ENCODE peak calls at places on chromosomes 7 and 10, in four cellular contexts. One of them, this sample, is unnamed.

GRCh38 chr7:155763721-155764431 is 48.4 kb downstream of the SHH start:
- DNase-seq in K562: no peak
- DNase-seq in A549: no peak
- DNase-seq in HepG2: no peak
- DNase-seq in this sample: no peak

GRCh38 chr7:41691286-41691966 is 11.5 kb downstream of the INHBA start:
- DNase-seq in K562: no peak
- DNase-seq in A549: no peak
- DNase-seq in HepG2: no peak
- DNase-seq in this sample: no peak

GRCh38 chr10:98472171-98472570 is 25.4 kb upstream of the HPS1 start:
- DNase-seq in K562: no peak
- DNase-seq in A549: no peak
- DNase-seq in HepG2: no peak
- DNase-seq in this sample: no peak

GRCh38 chr10:21417172-21417712 is 108.2 kb downstream of the SKIDA1 start:
- DNase-seq in K562: no peak
- DNase-seq in A549: no peak
- DNase-seq in HepG2: no peak
- DNase-seq in this sample: no peak

GRCh38 chr7:78221961-78222751 is 423.6 kb downstream of the PHTF2 start:
- DNase-seq in K562: no peak
- DNase-seq in A549: no peak
- DNase-seq in HepG2: no peak
- DNase-seq in this sample: no peak

GRCh38 chr7:27046854-27047549 is 48.8 kb downstream of the HOXA1 start:
- DNase-seq in K562: no peak
- DNase-seq in A549: peak
- DNase-seq in HepG2: no peak
- DNase-seq in this sample: no peak

GRCh38 chr7:26959290-26959689 is 94.9 kb upstream of the SKAP2 start:
- DNase-seq in K562: no peak
- DNase-seq in A549: no peak
- DNase-seq in HepG2: no peak
- DNase-seq in this sample: no peak

GRCh38 chr7:78225534-78225933 is 427.0 kb downstream of the PHTF2 start:
- DNase-seq in K562: no peak
- DNase-seq in A549: no peak
- DNase-seq in HepG2: no peak
- DNase-seq in this sample: no peak

GRCh38 chr7:142811154-142811737 is 40.5 kb downstream of the PRSS2 start:
- DNase-seq in K562: peak
- DNase-seq in A549: peak
- DNase-seq in HepG2: peak
- DNase-seq in this sample: no peak

GRCh38 chr10:34813626-34814227 is 1.4 kb downstream of the PARD3 start:
- DNase-seq in K562: no peak
- DNase-seq in A549: peak
- DNase-seq in HepG2: peak
- DNase-seq in this sample: no peak

GRCh38 chr10:44990965-44991364 is 9.8 kb upstream of the ZNF22 start:
- DNase-seq in K562: no peak
- DNase-seq in A549: no peak
- DNase-seq in HepG2: no peak
- DNase-seq in this sample: no peak

GRCh38 chr10:33487014-33487776 is 152.7 kb upstream of the NRP1 start:
- DNase-seq in K562: no peak
- DNase-seq in A549: peak
- DNase-seq in HepG2: no peak
- DNase-seq in this sample: no peak

GRCh38 chr10:117461766-117462423 is 80.7 kb upstream of the EMX2 start:
- DNase-seq in K562: no peak
- DNase-seq in A549: peak
- DNase-seq in HepG2: no peak
- DNase-seq in this sample: no peak

GRCh38 chr10:4867520-4868356 is 41.7 kb downstream of the AKR1E2 start:
- DNase-seq in K562: peak
- DNase-seq in A549: no peak
- DNase-seq in HepG2: no peak
- DNase-seq in this sample: no peak

GRCh38 chr10:30736685-30737232 is 107.2 kb upstream of the LYZL2 start:
- DNase-seq in K562: no peak
- DNase-seq in A549: peak
- DNase-seq in HepG2: no peak
- DNase-seq in this sample: peak

GRCh38 chr10:69418052-69418752 is 1.5 kb upstream of the TACR2 start:
- DNase-seq in K562: no peak
- DNase-seq in A549: no peak
- DNase-seq in HepG2: peak
- DNase-seq in this sample: no peak

GRCh38 chr10:11208908-11209809 is 191.5 kb downstream of the CELF2 start:
- DNase-seq in K562: no peak
- DNase-seq in A549: no peak
- DNase-seq in HepG2: no peak
- DNase-seq in this sample: no peak

GRCh38 chr7:139099181-139099947 is 10.2 kb downstream of the ZC3HAV1 start:
- DNase-seq in K562: no peak
- DNase-seq in A549: no peak
- DNase-seq in HepG2: no peak
- DNase-seq in this sample: no peak

GRCh38 chr7:142703655-142704310 is 45.5 kb upstream of the PRSS1 start:
- DNase-seq in K562: no peak
- DNase-seq in A549: no peak
- DNase-seq in HepG2: no peak
- DNase-seq in this sample: no peak

GRCh38 chr7:42254217-42254616 is 17.2 kb upstream of the GLI3 start:
- DNase-seq in K562: no peak
- DNase-seq in A549: no peak
- DNase-seq in HepG2: no peak
- DNase-seq in this sample: no peak

GRCh38 chr7:73715648-73716317 is 3.7 kb downstream of the STX1A start:
- DNase-seq in K562: peak
- DNase-seq in A549: peak
- DNase-seq in HepG2: peak
- DNase-seq in this sample: no peak

GRCh38 chr10:14253079-14253478 is 77.6 kb downstream of the FRMD4A start:
- DNase-seq in K562: no peak
- DNase-seq in A549: no peak
- DNase-seq in HepG2: no peak
- DNase-seq in this sample: no peak

DNA sequence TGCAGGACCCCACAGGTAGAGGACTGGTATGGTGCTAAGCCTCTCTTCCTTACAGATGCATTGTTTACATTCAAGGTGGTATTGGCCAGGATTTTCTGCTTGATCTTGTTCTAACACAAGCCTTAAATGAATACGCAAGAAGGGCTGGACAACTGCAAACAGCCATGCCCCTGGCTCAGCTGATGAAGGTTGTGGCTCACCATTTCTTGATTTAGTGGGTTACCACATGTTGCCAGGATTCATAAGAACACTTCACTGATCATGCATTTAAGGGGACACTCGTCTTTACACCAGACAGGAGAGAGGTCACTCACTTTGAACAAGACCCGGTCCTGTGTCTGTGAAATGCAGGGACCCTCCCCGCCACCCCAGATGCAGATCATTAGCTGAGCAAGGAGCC is 82.2 kb downstream of the CHN2 start:
- DNase-seq in K562: no peak
- DNase-seq in A549: no peak
- DNase-seq in HepG2: no peak
- DNase-seq in this sample: no peak
- TF ChIP-seq CHD2 in K562: no peak
- TF ChIP-seq CHD2 in A549: no peak
- TF ChIP-seq CHD2 in HepG2: no peak
- TF ChIP-seq CHD2 in this sample: no peak

GRCh38 chr7:15159239-15159638 is 256.7 kb upstream of the DGKB start:
- DNase-seq in K562: no peak
- DNase-seq in A549: no peak
- DNase-seq in HepG2: no peak
- DNase-seq in this sample: no peak

DNA sequence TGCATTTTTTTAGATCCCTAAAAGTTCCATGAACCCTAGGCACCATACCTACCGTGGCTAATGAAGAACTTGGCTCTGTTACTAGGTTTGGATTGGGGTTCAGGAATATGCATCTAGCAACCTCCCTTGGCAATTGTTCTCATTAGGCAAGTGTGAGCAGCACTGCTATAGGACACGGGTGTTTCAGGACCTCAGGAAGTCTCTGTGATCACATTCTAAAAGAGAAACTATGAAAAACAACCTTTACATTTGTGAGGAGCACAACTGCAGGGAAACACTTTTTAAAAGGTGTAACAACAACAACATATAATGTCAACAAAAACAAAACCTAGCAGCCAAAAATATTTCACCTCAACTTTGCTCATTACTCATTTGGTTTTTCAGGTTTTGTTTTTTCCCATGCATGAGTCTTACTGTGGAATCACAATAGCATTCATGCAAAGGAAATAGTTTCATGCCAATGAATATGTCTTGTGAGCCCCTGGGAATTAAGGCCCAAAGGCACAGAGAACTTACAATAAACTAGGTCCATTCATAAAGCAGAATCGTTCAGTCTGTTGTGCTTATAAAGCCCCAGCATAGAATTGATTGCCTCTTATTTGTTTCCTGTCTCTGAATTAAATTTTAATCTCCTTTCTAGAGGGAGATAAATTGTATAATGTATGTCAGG is 255.7 kb upstream of the DGKB start:
- DNase-seq in K562: no peak
- DNase-seq in A549: no peak
- DNase-seq in HepG2: no peak
- DNase-seq in this sample: no peak
- TF ChIP-seq CHD2 in K562: no peak
- TF ChIP-seq CHD2 in A549: no peak
- TF ChIP-seq CHD2 in HepG2: no peak
- TF ChIP-seq CHD2 in this sample: no peak

DNA sequence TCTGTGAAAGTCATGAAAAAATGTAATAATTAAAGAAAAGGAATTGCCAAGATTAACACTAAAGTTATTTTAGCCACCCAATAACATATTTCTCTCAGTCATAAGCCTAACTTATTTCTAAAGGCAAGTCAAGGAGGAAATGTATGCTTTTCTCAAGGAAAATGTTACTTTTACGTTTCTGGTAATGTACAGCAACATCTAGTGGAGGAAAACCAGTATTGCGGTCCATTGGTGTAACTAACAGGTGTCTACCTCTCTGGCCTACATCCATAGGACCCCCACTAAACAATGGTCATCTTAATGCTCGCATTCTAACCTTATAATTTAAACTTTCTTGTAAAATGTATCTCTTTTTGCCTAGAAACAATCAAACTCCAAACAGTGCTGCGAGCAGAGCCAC is 437.5 kb downstream of the KIF20B start:
- DNase-seq in K562: no peak
- DNase-seq in A549: peak
- DNase-seq in HepG2: peak
- DNase-seq in this sample: no peak
- TF ChIP-seq CHD2 in K562: no peak
- TF ChIP-seq CHD2 in A549: no peak
- TF ChIP-seq CHD2 in HepG2: no peak
- TF ChIP-seq CHD2 in this sample: no peak

GRCh38 chr7:131483586-131483985 is 72.8 kb downstream of the PODXL start:
- DNase-seq in K562: no peak
- DNase-seq in A549: no peak
- DNase-seq in HepG2: no peak
- DNase-seq in this sample: no peak
- TF ChIP-seq CHD2 in K562: no peak
- TF ChIP-seq CHD2 in A549: no peak
- TF ChIP-seq CHD2 in HepG2: no peak
- TF ChIP-seq CHD2 in this sample: no peak

DNA sequence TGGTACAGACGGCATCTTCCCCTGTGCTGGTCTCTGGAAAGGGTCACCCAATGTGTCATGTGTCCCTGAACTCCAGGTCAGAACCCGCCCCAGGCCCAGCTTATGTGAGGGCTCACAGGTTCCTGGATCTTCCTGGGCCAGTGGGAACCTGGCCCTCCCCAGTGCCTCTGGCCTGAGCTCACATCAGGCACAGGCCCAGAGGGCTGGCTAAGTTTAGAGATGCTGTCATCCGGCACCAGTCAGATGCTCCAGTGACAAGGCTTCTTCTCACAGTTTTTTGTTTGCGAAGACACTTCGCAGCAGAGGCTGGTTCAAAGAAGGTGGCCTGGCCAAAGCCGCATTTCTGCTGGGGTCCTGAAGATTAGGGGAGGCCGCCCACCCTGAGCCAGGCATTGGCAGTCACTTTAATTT is 11.8 kb downstream of the CAMK2B start:
- DNase-seq in K562: no peak
- DNase-seq in A549: no peak
- DNase-seq in HepG2: no peak
- DNase-seq in this sample: no peak
- TF ChIP-seq CHD2 in K562: no peak
- TF ChIP-seq CHD2 in A549: no peak
- TF ChIP-seq CHD2 in HepG2: no peak
- TF ChIP-seq CHD2 in this sample: no peak

GRCh38 chr7:115678049-115678982 is 352.2 kb downstream of the TFEC start:
- DNase-seq in K562: no peak
- DNase-seq in A549: peak
- DNase-seq in HepG2: peak
- DNase-seq in this sample: no peak
- TF ChIP-seq CHD2 in K562: no peak
- TF ChIP-seq CHD2 in A549: no peak
- TF ChIP-seq CHD2 in HepG2: no peak
- TF ChIP-seq CHD2 in this sample: no peak

GRCh38 chr10:17847586-17848296 is 38.6 kb downstream of the MRC1 start:
- DNase-seq in K562: peak
- DNase-seq in A549: no peak
- DNase-seq in HepG2: no peak
- DNase-seq in this sample: no peak
- TF ChIP-seq CHD2 in K562: no peak
- TF ChIP-seq CHD2 in A549: no peak
- TF ChIP-seq CHD2 in HepG2: no peak
- TF ChIP-seq CHD2 in this sample: no peak

GRCh38 chr10:64682043-64682442 is 1160.8 kb downstream of the REEP3 start:
- DNase-seq in K562: no peak
- DNase-seq in A549: peak
- DNase-seq in HepG2: no peak
- DNase-seq in this sample: no peak
- TF ChIP-seq CHD2 in K562: no peak
- TF ChIP-seq CHD2 in A549: no peak
- TF ChIP-seq CHD2 in HepG2: no peak
- TF ChIP-seq CHD2 in this sample: no peak

This sample was measured in GM12878.